ENCODE peak calls at places on chromosome 22, in six cellular contexts. K, S, Q, F, V and P are unnamed samples.
A peak's percentile ranks its signal among the peaks of the same experiment; 100 is the strongest.

GRCh38 chr22:44881624-44882023 is 128.2 kb downstream of the PHF21B start:
- DNase-seq in Q (no peak), V (peak; percentile 38), K (no peak), S (no peak), F (no peak), P (no peak)

GRCh38 chr22:17773606-17774205 is 563 bp downstream of the BID start:
- DNase-seq in Q (peak; percentile 40), V (peak; percentile 97), K (no peak), F (no peak), S (no peak), P (peak; percentile 60)

GRCh38 chr22:49400136-49400865 is 427.4 kb downstream of the BRD1 start:
- DNase-seq in K (no peak), F (no peak), V (no peak), S (no peak), Q (no peak), P (no peak)

GRCh38 chr22:34579519-34579918 is 486.4 kb upstream of the ISX start:
- DNase-seq in F (no peak), Q (no peak), V (no peak), K (no peak), S (no peak), P (no peak)

GRCh38 chr22:25077964-25078363 is 121.7 kb upstream of the CRYBB3 start:
- DNase-seq in F (no peak), V (no peak), K (no peak), S (no peak), Q (no peak), P (no peak)

GRCh38 chr22:28180804-28181203 is 261.7 kb upstream of the PITPNB start:
- DNase-seq in S (peak; percentile 8), V (no peak), K (no peak), Q (no peak), F (no peak), P (no peak)

GRCh38 chr22:49968313-49968830 is 7.8 kb downstream of the PIM3 start:
- DNase-seq in K (peak; percentile 11), Q (no peak), F (no peak), S (no peak), V (peak; percentile 53), P (no peak)

GRCh38 chr22:50206599-50206998 is 5.8 kb downstream of the SELENOO start:
- DNase-seq in S (peak; percentile 55), V (peak; percentile 95), K (no peak), F (peak; percentile 90), Q (peak; percentile 59), P (peak; percentile 87)

GRCh38 chr22:31284241-31284745 is 8.0 kb downstream of the PIK3IP1 start:
- DNase-seq in K (no peak), V (no peak), F (no peak), Q (no peak), S (no peak), P (no peak)

GRCh38 chr22:49670610-49671330 is 156.9 kb downstream of the BRD1 start:
- DNase-seq in F (no peak), K (no peak), S (no peak), Q (peak; percentile 50), V (peak; percentile 88), P (no peak)

GRCh38 chr22:42434748-42435425 is 2.7 kb upstream of the NFAM1 start:
- DNase-seq in S (no peak), Q (no peak), K (no peak), V (no peak), F (no peak), P (no peak)

GRCh38 chr22:29623059-29623458 is 19.6 kb downstream of the NF2 start:
- DNase-seq in S (no peak), V (no peak), K (no peak), F (no peak), Q (no peak), P (no peak)

GRCh38 chr22:45225732-45226560 is 14.7 kb downstream of the KIAA0930 start:
- DNase-seq in F (no peak), Q (no peak), V (peak; percentile 54), K (no peak), S (peak; percentile 80), P (peak; percentile 57)

GRCh38 chr22:38738475-38739070 is 17.2 kb downstream of the SUN2 start:
- DNase-seq in V (no peak), S (no peak), F (no peak), Q (no peak), K (no peak), P (no peak)

GRCh38 chr22:20604776-20605221 is 97.4 kb downstream of the MED15 start:
- DNase-seq in F (no peak), S (no peak), Q (no peak), K (no peak), V (peak; percentile 37), P (no peak)

GRCh38 chr22:40421941-40422340 is 51.5 kb downstream of the SGSM3 start:
- DNase-seq in K (no peak), F (no peak), V (no peak), S (no peak), Q (no peak), P (no peak)

GRCh38 chr22:32745251-32745995 is 56.1 kb upstream of the TIMP3 start:
- DNase-seq in V (no peak), F (no peak), S (peak; percentile 73), K (peak; percentile 37), Q (peak; percentile 41), P (no peak)

GRCh38 chr22:44729391-44730012 is 22.9 kb upstream of the ARHGAP8 start:
- DNase-seq in Q (no peak), V (peak; percentile 55), S (peak; percentile 61), K (peak; percentile 61), F (no peak), P (peak; percentile 28)

GRCh38 chr22:27358096-27358870 is 443.3 kb downstream of the MN1 start:
- DNase-seq in S (no peak), F (no peak), Q (no peak), K (no peak), V (no peak), P (no peak)

GRCh38 chr22:24214467-24215285 is 30.2 kb downstream of the GGT5 start:
- DNase-seq in S (no peak), V (peak; percentile 37), K (no peak), Q (no peak), F (no peak), P (no peak)

GRCh38 chr22:31276426-31277167 is 15.7 kb downstream of the PIK3IP1 start:
- DNase-seq in Q (no peak), F (no peak), K (no peak), V (no peak), S (no peak), P (no peak)

GRCh38 chr22:23182289-23183106 is 2.2 kb downstream of the BCR start:
- DNase-seq in K (no peak), Q (no peak), F (peak; percentile 30), S (no peak), V (peak; percentile 68), P (no peak)